ENCODE peak calls at places on chromosomes 13 and 19, in seven cellular contexts. S is K562, V is A549, R is HepG2, Y is H1, P is stomach, O is tibial nerve. L is an unnamed sample.

GRCh38 chr19:19510432-19510831 is 4.9 kb downstream of the TSSK6 start:
- DNase-seq in P (no peak), R (no peak), V (no peak), S (no peak), Y (no peak), O (no peak), L (no peak)

GRCh38 chr19:8361921-8362793 is 1.8 kb upstream of the ANGPTL4 start:
- DNase-seq in V (peak; percentile 76), Y (no peak), P (peak; percentile 98), S (no peak), O (peak; percentile 86), R (peak; percentile 83), L (peak; percentile 93)

GRCh38 chr13:73341748-73342147 is 282.9 kb downstream of the KLF5 start:
- DNase-seq in O (no peak), P (no peak), Y (no peak), V (no peak), R (no peak), S (no peak), L (no peak)

GRCh38 chr13:96198038-96198437 is 108.1 kb downstream of the HS6ST3 start:
- DNase-seq in Y (no peak), V (no peak), S (no peak), R (no peak), P (no peak), O (no peak), L (no peak)

GRCh38 chr13:30577381-30577780 is 40.3 kb upstream of the USPL1 start:
- DNase-seq in S (no peak), V (no peak), Y (no peak), P (no peak), R (peak; percentile 13), O (no peak), L (peak; percentile 18)

GRCh38 chr13:110126391-110126961 is 180.5 kb downstream of the COL4A1 start:
- DNase-seq in V (no peak), S (no peak), R (no peak), P (no peak), Y (no peak), O (no peak), L (no peak)

GRCh38 chr13:59261928-59262488 is 901.7 kb downstream of the DIAPH3 start:
- DNase-seq in Y (no peak), O (no peak), R (peak; percentile 4), V (no peak), P (no peak), S (no peak), L (no peak)

GRCh38 chr13:24997367-24997967 is 98.5 kb upstream of the PABPC3 start:
- DNase-seq in S (peak; percentile 17), Y (no peak), P (no peak), V (peak; percentile 11), O (no peak), R (peak; percentile 22), L (no peak)

GRCh38 chr13:101487046-101487830 is 34.8 kb downstream of the ITGBL1 start:
- DNase-seq in P (no peak), V (no peak), O (no peak), R (no peak), Y (no peak), S (no peak), L (no peak)

GRCh38 chr13:24540236-24541126 is 27.9 kb upstream of the PARP4 start:
- DNase-seq in V (peak; percentile 10), S (peak; percentile 16), R (peak; percentile 2), Y (peak; percentile 54), P (no peak), O (no peak), L (no peak)

GRCh38 chr13:50740052-50740741 is 103.3 kb downstream of the DLEU7 start:
- DNase-seq in R (no peak), P (no peak), Y (no peak), S (no peak), V (no peak), O (no peak), L (no peak)

GRCh38 chr19:27746691-27747380 is 1466.1 kb downstream of the UQCRFS1 start:
- DNase-seq in O (no peak), Y (peak; percentile 25), R (no peak), S (peak; percentile 8), P (peak; percentile 39), V (peak; percentile 19), L (peak; percentile 21)

GRCh38 chr19:16922949-16923348 is 34.1 kb downstream of the F2RL3 start:
- DNase-seq in R (no peak), O (no peak), S (no peak), P (no peak), Y (no peak), V (no peak), L (no peak)

DNA sequence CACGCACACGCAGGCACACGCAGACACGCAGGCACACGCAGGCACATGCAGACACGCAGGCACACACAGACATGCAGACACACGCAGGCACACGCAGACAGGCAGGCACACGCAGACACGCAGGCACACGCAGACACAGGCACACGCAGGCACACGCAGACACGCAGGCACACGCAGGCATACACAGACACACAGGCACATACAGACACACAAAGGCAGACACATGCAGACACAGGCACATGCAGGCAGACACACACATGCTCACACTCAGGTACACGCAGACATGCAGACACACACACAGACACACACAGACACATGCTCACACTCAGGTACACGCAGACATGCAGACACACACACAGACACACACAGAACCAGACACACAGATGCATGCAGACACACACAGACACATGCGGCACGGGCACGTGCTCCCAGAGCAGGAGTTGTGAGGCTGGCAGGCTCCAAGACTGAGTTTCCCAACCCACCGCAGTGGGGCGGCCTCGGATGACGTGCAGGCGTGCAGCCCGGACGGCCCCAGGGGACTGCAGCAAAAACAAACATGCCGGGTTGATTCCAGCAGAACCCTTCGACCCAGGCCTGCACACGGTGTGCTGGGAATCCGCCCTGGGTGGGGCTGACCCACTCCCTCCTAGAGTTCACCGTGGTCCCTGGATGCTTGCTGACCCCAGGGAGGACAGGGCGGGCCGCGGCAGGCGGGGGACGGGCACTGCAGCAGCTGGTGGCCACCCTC is 100.0 kb downstream of the GADD45B start:
- DNase-seq in Y (no peak), V (no peak), P (peak; percentile 66), R (peak; percentile 79), S (no peak), O (peak; percentile 85), L (peak; percentile 42)
- TF ChIP-seq EP300 in Y (no peak), V (no peak), P (peak; percentile 86), R (peak; percentile 23), S (no peak), O (peak; percentile 98), L (no peak)

GRCh38 chr13:27601771-27602170 is 18.6 kb downstream of the LNX2 start:
- DNase-seq in O (no peak), P (no peak), R (no peak), Y (no peak), S (no peak), V (no peak), L (no peak)

GRCh38 chr13:27601208-27601607 is 19.1 kb downstream of the LNX2 start:
- DNase-seq in Y (no peak), O (no peak), R (no peak), V (no peak), P (no peak), S (no peak), L (no peak)

GRCh38 chr13:27605099-27605498 is 15.2 kb downstream of the LNX2 start:
- DNase-seq in S (no peak), Y (no peak), V (no peak), O (no peak), R (no peak), P (no peak), L (no peak)

GRCh38 chr13:27605610-27606200 is 14.6 kb downstream of the LNX2 start:
- DNase-seq in Y (no peak), S (no peak), R (no peak), O (no peak), P (no peak), V (no peak), L (no peak)

DNA sequence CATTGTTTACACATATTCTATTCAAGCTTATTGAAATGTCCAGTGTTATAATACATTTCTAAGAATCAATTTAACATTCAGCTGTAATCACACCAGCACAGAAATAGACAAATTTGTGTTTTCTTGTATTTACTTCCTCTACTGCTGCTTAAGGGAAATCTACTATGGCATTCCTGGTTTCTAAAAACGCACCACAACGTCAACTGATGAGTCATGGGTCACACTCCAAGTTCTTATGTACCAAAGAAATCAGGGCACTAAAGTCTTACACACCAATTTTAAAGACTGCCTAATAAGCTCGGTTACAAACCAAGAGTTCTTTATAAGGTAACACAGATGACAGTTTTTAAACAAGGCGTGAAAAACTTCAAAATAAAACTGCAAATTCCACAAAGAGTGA is 13.2 kb downstream of the LNX2 start:
- DNase-seq in S (no peak), P (no peak), Y (no peak), R (peak; percentile 50), O (no peak), V (no peak), L (peak; percentile 23)
- H3K4me3 ChIP-seq in S (no peak overlapping the region), P (no peak overlapping the region), Y (no peak overlapping the region), R (no peak overlapping the region), O (no peak overlapping the region), V (no peak overlapping the region), L (no peak overlapping the region)

GRCh38 chr19:23343434-23344010 is 51.7 kb downstream of the ZNF91 start:
- DNase-seq in S (no peak), P (no peak), Y (no peak), O (no peak), R (no peak), V (no peak), L (no peak)
- H3K9me3 ChIP-seq in S (no peaks in the 10 kb centered on the region), P (peaks cover 43% of the 10 kb centered on the region), Y (peaks cover 12% of the 10 kb centered on the region), O (peaks cover 12% of the 10 kb centered on the region), R (peaks cover 78% of the 10 kb centered on the region), V (peaks cover 46% of the 10 kb centered on the region), L (peaks cover 76% of the 10 kb centered on the region)

GRCh38 chr19:38211206-38211605 is 12.8 kb downstream of the DPF1 start:
- DNase-seq in Y (no peak), O (no peak), P (no peak), R (no peak), V (no peak), S (peak; percentile 44), L (no peak)

GRCh38 chr19:38213469-38213868 is 10.6 kb downstream of the DPF1 start:
- DNase-seq in R (no peak), P (no peak), S (no peak), V (no peak), O (no peak), Y (no peak), L (no peak)

GRCh38 chr19:38211779-38212178 is 12.2 kb downstream of the DPF1 start:
- DNase-seq in Y (no peak), R (no peak), V (no peak), P (no peak), S (no peak), O (no peak), L (no peak)

GRCh38 chr19:38216785-38217746 is 7.0 kb downstream of the DPF1 start:
- DNase-seq in V (no peak), S (peak; percentile 68), P (no peak), R (no peak), O (no peak), Y (no peak), L (peak; percentile 21)

DNA sequence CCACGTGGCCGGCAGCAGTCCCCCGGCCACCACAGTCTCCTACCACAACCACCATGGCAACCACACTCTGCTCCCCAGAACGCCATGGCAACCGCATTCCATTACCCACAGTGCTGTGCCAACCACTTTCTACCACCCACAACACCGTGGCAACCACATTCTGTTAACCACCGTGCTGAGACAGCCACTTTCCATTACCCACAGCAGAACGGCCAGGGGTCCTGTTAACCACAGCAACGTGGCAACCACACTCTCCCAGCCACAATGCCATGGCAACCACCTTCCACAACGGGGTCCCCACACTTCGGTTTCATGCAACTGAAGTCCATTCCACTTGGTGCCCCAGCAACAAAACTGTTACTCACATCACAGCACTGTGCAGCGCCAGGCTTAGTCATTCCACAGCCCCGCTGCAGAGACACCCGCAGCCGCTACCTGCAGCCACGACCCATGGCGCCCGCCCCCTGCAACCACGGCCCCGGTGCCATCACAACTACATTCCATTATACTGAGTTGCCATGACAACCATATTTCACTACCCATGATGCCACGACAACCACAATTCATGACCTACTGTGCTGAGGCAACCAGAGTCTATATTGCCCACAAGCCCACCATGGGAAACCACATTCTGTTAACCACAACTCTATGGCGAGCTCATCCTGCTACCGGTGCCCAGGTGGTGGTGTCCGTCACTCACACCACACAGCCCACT is 10.0 kb downstream of the DPF1 start:
- DNase-seq in O (no peak), R (no peak), V (no peak), S (no peak), Y (no peak), P (no peak), L (no peak)
- TF ChIP-seq EP300 in O (no peak), R (no peak), V (no peak), S (no peak), Y (no peak), P (no peak), L (no peak)

L was measured in transverse colon.